ENCODE peak calls at places on chromosomes 5 and 9, in four cellular contexts. U, F, M and Y are unnamed samples.

GRCh38 chr9:134483361-134484184 is 157.3 kb downstream of the RXRA start:
- DNase-seq in U (no peak), F (no peak), M (no peak), Y (no peak)

GRCh38 chr5:156513123-156513814 is 186.3 kb downstream of the SGCD start:
- DNase-seq in U (peak; percentile 10), F (no peak), M (no peak), Y (no peak)

GRCh38 chr9:78370991-78371390 is 74.1 kb downstream of the PSAT1 start:
- DNase-seq in U (no peak), F (no peak), M (no peak), Y (no peak)

GRCh38 chr9:91419222-91420191 is 4.1 kb downstream of the NFIL3 start:
- DNase-seq in U (peak; percentile 98), F (peak; percentile 97), M (no peak), Y (no peak)

GRCh38 chr5:72364186-72364585 is 44.0 kb downstream of the PTCD2 start:
- DNase-seq in U (no peak), F (no peak), M (no peak), Y (no peak)

GRCh38 chr9:76725181-76725580 is 39.1 kb upstream of the PCA3 start:
- DNase-seq in U (no peak), F (no peak), M (no peak), Y (no peak)

GRCh38 chr9:73219985-73220626 is 68.4 kb downstream of the ANXA1 start:
- DNase-seq in U (peak; percentile 91), F (peak; percentile 9), M (no peak), Y (no peak)

GRCh38 chr9:133113928-133114351 is 7.1 kb downstream of the RALGDS start:
- DNase-seq in U (no peak), F (peak; percentile 5), M (no peak), Y (no peak)

GRCh38 chr5:160938532-160938931 is 86.5 kb upstream of the ATP10B start:
- DNase-seq in U (no peak), F (no peak), M (no peak), Y (no peak)

GRCh38 chr5:65483474-65484346 is 2.0 kb upstream of the ADAMTS6 start:
- DNase-seq in U (peak; percentile 85), F (peak; percentile 86), M (no peak), Y (no peak)

GRCh38 chr9:116928283-116928682 is 241.2 kb downstream of the TRIM32 start:
- DNase-seq in U (no peak), F (no peak), M (no peak), Y (no peak)

GRCh38 chr9:132995121-132995420 is 16.6 kb downstream of the GFI1B start:
- DNase-seq in U (no peak), F (no peak), M (no peak), Y (no peak)

GRCh38 chr5:142634375-142635018 is 51.4 kb downstream of the FGF1 start:
- DNase-seq in U (no peak), F (no peak), M (no peak), Y (no peak)

GRCh38 chr5:15877905-15878304 is 301.7 kb downstream of the MARCHF11 start:
- DNase-seq in U (no peak), F (no peak), M (no peak), Y (no peak)

GRCh38 chr9:105187781-105188180 is 56.7 kb upstream of the SLC44A1 start:
- DNase-seq in U (peak; percentile 40), F (peak; percentile 86), M (no peak), Y (no peak)

GRCh38 chr9:120014751-120015235 is 565.2 kb downstream of the CDK5RAP2 start:
- DNase-seq in U (no peak), F (no peak), M (no peak), Y (no peak)

GRCh38 chr5:30918171-30918570 is 275.3 kb upstream of the CDH6 start:
- DNase-seq in U (no peak), F (peak; percentile 81), M (no peak), Y (no peak)

GRCh38 chr5:115377468-115378217 is 81.2 kb upstream of the CCDC112 start:
- DNase-seq in U (peak; percentile 87), F (peak; percentile 94), M (no peak), Y (no peak)

GRCh38 chr9:6907772-6908381 is 150.1 kb downstream of the KDM4C start:
- DNase-seq in U (peak; percentile 57), F (peak; percentile 55), M (no peak), Y (no peak)

GRCh38 chr9:86069206-86069869 is 30.0 kb downstream of the GOLM1 start:
- DNase-seq in U (no peak), F (no peak), M (no peak), Y (no peak)

GRCh38 chr9:38038307-38039089 is 30.5 kb downstream of the SHB start:
- DNase-seq in U (peak; percentile 57), F (no peak), M (no peak), Y (no peak)

GRCh38 chr5:128649183-128649582 is 111.1 kb upstream of the FBN2 start:
- DNase-seq in U (peak; percentile 33), F (peak; percentile 74), M (no peak), Y (no peak)

GRCh38 chr5:89950234-89950633 is 459.3 kb downstream of the CETN3 start:
- DNase-seq in U (no peak), F (no peak), M (no peak), Y (no peak)

GRCh38 chr5:117220730-117221129 is 646.1 kb upstream of the SEMA6A start:
- DNase-seq in U (peak; percentile 52), F (no peak), M (no peak), Y (no peak)

GRCh38 chr9:36029765-36030528 is 6.8 kb upstream of the RECK start:
- DNase-seq in U (peak; percentile 91), F (peak; percentile 99), M (no peak), Y (no peak)

GRCh38 chr5:75242067-75242466 is 5.4 kb upstream of the ANKRD31 start:
- DNase-seq in U (no peak), F (no peak), M (no peak), Y (no peak)

DNA sequence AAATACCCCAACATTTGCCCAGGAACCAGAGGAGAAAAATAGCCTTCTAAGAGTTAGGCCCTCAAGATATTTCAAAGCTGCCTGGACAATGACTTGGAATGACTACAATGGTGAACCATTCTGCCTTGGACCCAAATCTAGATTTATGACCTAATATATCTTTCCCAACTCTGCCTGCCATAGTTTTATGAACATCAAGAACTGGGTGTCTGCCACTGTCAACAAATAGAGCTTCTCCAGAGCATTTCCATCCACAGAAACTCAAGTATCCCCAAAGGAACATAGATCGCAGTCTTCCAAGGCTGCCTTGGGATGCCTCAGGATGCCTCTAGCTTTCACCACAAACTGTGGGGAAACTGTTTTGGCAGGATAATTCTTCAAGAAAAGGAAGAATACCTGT is 48.2 kb upstream of the NFIB start:
- DNase-seq in U (peak; percentile 14), F (peak; percentile 38), M (no peak), Y (no peak)
- H2BK15ac ChIP-seq in U (no peak overlapping the region), F (no peak overlapping the region), M (no peak overlapping the region), Y (no peak overlapping the region)

DNA sequence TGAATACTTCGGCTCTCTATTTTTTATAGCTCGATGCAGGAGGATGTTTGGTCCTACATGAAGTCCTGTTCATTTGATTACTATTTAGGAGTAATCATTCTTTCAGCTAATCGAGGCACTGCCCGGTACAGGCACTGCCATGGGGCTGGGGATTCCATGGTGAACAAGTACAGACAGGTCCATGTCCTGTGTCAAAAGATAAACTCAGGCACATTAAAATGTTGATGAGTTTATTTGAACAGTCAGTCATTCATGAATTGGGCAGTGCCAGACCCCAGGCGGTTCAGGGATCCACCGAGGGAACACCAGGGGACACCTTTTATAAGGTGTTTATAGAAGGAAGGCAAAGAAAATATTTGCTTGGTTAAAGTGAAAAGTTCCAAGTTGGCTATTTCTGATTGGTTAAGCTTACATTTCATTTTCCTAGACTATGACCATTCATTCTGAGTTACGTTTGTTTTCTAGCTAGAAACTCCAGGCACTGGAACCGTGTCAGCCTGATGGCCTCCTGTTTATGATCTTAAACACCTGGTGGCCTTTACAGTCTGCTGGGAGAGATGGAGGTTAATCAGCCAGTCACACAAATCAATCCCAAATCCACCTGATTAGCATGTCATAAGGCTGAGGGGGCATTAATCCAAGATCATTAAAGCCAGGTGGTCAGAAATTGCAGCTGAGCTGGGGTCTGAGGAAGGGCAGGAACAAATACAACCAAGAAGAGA is 47.0 kb upstream of the TDRD7 start:
- DNase-seq in U (no peak), F (no peak), M (no peak), Y (no peak)
- H3K9ac ChIP-seq in U (no peak overlapping the region), F (no peak overlapping the region), M (no peak overlapping the region), Y (no peak overlapping the region)

GRCh38 chr5:6717247-6717646 is 4.0 kb downstream of the TENT4A start:
- DNase-seq in U (no peak), F (no peak), M (no peak), Y (no peak)

GRCh38 chr5:6717687-6718086 is 4.5 kb downstream of the TENT4A start:
- DNase-seq in U (no peak), F (no peak), M (no peak), Y (no peak)

GRCh38 chr5:6716634-6717149 is 3.5 kb downstream of the TENT4A start:
- DNase-seq in U (no peak), F (no peak), M (no peak), Y (no peak)

GRCh38 chr5:6719417-6719816 is 6.2 kb downstream of the TENT4A start:
- DNase-seq in U (no peak), F (no peak), M (no peak), Y (no peak)

DNA sequence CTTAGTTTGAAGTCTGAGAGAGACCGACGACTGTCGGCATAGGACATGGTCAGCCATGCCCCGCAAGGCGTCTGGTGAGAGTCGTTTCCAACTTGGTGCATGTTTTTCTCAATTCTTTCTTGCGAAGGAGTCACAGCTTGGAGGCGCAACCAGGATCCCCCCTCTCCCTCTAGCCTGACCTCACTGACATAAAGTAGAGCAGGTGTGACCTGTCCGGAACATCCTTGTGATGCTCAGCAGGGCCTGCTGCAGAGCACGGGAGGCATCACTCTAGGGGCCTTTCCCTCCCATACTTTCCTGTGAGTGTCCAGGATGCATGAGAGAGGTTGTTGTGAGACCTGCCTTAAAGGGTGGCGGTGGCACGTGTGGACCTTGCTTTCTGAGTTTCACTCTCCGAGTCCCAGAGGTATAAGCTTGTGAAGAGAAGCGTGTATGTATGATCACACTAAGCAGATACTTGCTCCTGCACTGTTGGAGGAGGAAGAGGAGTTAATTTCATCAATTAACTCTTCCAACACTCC is 5.0 kb downstream of the TENT4A start:
- DNase-seq in U (no peak), F (no peak), M (no peak), Y (no peak)
- H3K4me1 ChIP-seq in U (peaks cover 33% of the 10 kb centered on the region), F (peaks cover 44% of the 10 kb centered on the region), M (peaks cover 18% of the 10 kb centered on the region), Y (no peaks in the 10 kb centered on the region)

DNA sequence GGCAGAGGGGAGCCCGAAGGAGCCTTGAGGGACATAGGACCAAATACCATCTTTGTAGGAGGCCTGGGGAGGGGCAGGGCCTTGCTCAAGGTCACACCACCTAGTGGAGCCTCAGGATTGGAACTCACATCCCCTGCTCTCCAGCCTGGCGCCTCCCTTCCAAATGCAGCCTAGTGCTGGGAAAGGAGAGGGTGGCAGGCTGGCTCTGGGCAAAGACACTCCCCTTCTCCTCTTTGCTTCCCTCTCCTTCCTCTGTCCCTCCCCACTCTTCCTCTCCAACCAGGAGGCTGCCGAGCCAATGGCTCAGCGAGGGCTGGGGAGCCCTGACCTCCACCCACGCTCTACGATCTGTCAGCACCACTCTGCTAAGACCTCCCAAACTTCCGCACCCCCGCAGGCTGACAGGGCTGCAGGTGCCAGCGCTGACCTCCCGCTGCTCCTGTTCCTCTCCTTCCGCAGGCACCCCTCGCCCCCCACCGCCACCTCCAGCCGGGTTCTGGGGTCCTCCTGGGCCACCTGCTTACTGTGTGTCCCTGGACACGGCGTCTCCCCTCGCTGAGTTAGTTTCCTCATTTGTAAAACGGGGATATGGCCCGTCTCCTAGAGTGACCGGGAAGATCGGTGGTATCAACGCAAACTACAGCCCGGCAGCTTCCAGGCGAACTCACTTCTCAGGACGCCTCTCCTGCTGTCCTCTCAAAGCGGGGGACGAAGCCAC is 52.9 kb downstream of the C9orf50 start:
- DNase-seq in U (peak; percentile 68), F (peak; percentile 70), M (no peak), Y (peak; percentile 86)
- H2BK15ac ChIP-seq in U (no peak overlapping the region), F (peak overlapping the region; percentile 43), M (peak overlapping the region; percentile 100), Y (no peak overlapping the region)

GRCh38 chr9:94922691-94923107 is 196.2 kb downstream of the AOPEP start:
- DNase-seq in U (peak; percentile 77), F (peak; percentile 64), M (no peak), Y (no peak)
- H3K9ac ChIP-seq in U (peak overlapping the region; percentile 80), F (peak overlapping the region; percentile 79), M (no peak overlapping the region), Y (no peak overlapping the region)